ENCODE peak calls at places on chromosomes 6 and 20, in nine cellular contexts. One of them, this sample, is unnamed.

GRCh38 chr6:34146801-34147592 is 1.1 kb upstream of the GRM4 start:
- DNase-seq in frontal cortex: no peak
- DNase-seq in GM10248: no peak
- DNase-seq in mesendoderm: no peak
- DNase-seq in GM19239: no peak
- DNase-seq in NCI-H1092 treated with DMSO at 0.1 percent for 48 hours: no peak
- DNase-seq in A673: no peak
- DNase-seq in stimulated activated CD4-positive, alpha-beta T cell treated with anti-CD3 and anti-CD28 coated beads, TNF-alpha, amount 100 ng/mL, for 48 hours: no peak
- DNase-seq in ACHN: peak
- DNase-seq in this sample: no peak

GRCh38 chr20:32333181-32333987 is 24.7 kb upstream of the ASXL1 start:
- DNase-seq in NCI-H1092 treated with DMSO at 0.1 percent for 48 hours: no peak
- DNase-seq in ACHN: no peak
- DNase-seq in frontal cortex: no peak
- DNase-seq in stimulated activated CD4-positive, alpha-beta T cell treated with anti-CD3 and anti-CD28 coated beads, TNF-alpha, amount 100 ng/mL, for 48 hours: no peak
- DNase-seq in mesendoderm: no peak
- DNase-seq in A673: no peak
- DNase-seq in GM19239: no peak
- DNase-seq in GM10248: peak
- DNase-seq in this sample: no peak

GRCh38 chr6:168359794-168360193 is 40.2 kb upstream of the DACT2 start:
- DNase-seq in NCI-H1092 treated with DMSO at 0.1 percent for 48 hours: no peak
- DNase-seq in GM10248: no peak
- DNase-seq in GM19239: no peak
- DNase-seq in stimulated activated CD4-positive, alpha-beta T cell treated with anti-CD3 and anti-CD28 coated beads, TNF-alpha, amount 100 ng/mL, for 48 hours: no peak
- DNase-seq in mesendoderm: no peak
- DNase-seq in A673: no peak
- DNase-seq in frontal cortex: no peak
- DNase-seq in ACHN: no peak
- DNase-seq in this sample: no peak

GRCh38 chr6:25903467-25904099 is 26.9 kb downstream of the SLC17A2 start:
- DNase-seq in GM19239: no peak
- DNase-seq in frontal cortex: no peak
- DNase-seq in stimulated activated CD4-positive, alpha-beta T cell treated with anti-CD3 and anti-CD28 coated beads, TNF-alpha, amount 100 ng/mL, for 48 hours: no peak
- DNase-seq in ACHN: no peak
- DNase-seq in mesendoderm: no peak
- DNase-seq in A673: no peak
- DNase-seq in NCI-H1092 treated with DMSO at 0.1 percent for 48 hours: no peak
- DNase-seq in GM10248: no peak
- DNase-seq in this sample: no peak

GRCh38 chr20:23244207-23244915 is 106.2 kb upstream of the NXT1 start:
- DNase-seq in NCI-H1092 treated with DMSO at 0.1 percent for 48 hours: no peak
- DNase-seq in mesendoderm: no peak
- DNase-seq in GM10248: no peak
- DNase-seq in A673: no peak
- DNase-seq in GM19239: no peak
- DNase-seq in ACHN: no peak
- DNase-seq in stimulated activated CD4-positive, alpha-beta T cell treated with anti-CD3 and anti-CD28 coated beads, TNF-alpha, amount 100 ng/mL, for 48 hours: no peak
- DNase-seq in frontal cortex: no peak
- DNase-seq in this sample: no peak

GRCh38 chr6:131519670-131520436 is 53.2 kb upstream of the ARG1 start:
- DNase-seq in ACHN: peak
- DNase-seq in stimulated activated CD4-positive, alpha-beta T cell treated with anti-CD3 and anti-CD28 coated beads, TNF-alpha, amount 100 ng/mL, for 48 hours: no peak
- DNase-seq in frontal cortex: no peak
- DNase-seq in mesendoderm: peak
- DNase-seq in GM19239: no peak
- DNase-seq in A673: peak
- DNase-seq in NCI-H1092 treated with DMSO at 0.1 percent for 48 hours: peak
- DNase-seq in GM10248: peak
- DNase-seq in this sample: peak

GRCh38 chr20:36861875-36862801 is 13.8 kb upstream of the TLDC2 start:
- DNase-seq in stimulated activated CD4-positive, alpha-beta T cell treated with anti-CD3 and anti-CD28 coated beads, TNF-alpha, amount 100 ng/mL, for 48 hours: no peak
- DNase-seq in A673: peak
- DNase-seq in GM19239: no peak
- DNase-seq in GM10248: no peak
- DNase-seq in ACHN: peak
- DNase-seq in frontal cortex: peak
- DNase-seq in mesendoderm: peak
- DNase-seq in NCI-H1092 treated with DMSO at 0.1 percent for 48 hours: peak
- DNase-seq in this sample: peak

GRCh38 chr6:167698540-167698939 is 128.2 kb upstream of the AFDN start:
- DNase-seq in GM10248: no peak
- DNase-seq in GM19239: no peak
- DNase-seq in frontal cortex: no peak
- DNase-seq in mesendoderm: no peak
- DNase-seq in ACHN: no peak
- DNase-seq in stimulated activated CD4-positive, alpha-beta T cell treated with anti-CD3 and anti-CD28 coated beads, TNF-alpha, amount 100 ng/mL, for 48 hours: no peak
- DNase-seq in A673: peak
- DNase-seq in NCI-H1092 treated with DMSO at 0.1 percent for 48 hours: no peak
- DNase-seq in this sample: no peak

GRCh38 chr6:90687751-90688380 is 101.0 kb upstream of the MAP3K7 start:
- DNase-seq in GM10248: no peak
- DNase-seq in GM19239: no peak
- DNase-seq in stimulated activated CD4-positive, alpha-beta T cell treated with anti-CD3 and anti-CD28 coated beads, TNF-alpha, amount 100 ng/mL, for 48 hours: no peak
- DNase-seq in NCI-H1092 treated with DMSO at 0.1 percent for 48 hours: no peak
- DNase-seq in A673: no peak
- DNase-seq in frontal cortex: no peak
- DNase-seq in mesendoderm: peak
- DNase-seq in ACHN: no peak
- DNase-seq in this sample: no peak

This sample was measured in brain microvascular endothelial cell.